ENCODE peak calls at places on chromosomes 2 and 18, in four cellular contexts. K is erythroblast, Q is A549, H is uterus. M is an unnamed sample.

GRCh38 chr18:43819397-43819796 is 542.1 kb upstream of the SYT4 start:
- DNase-seq in K (no peak), Q (no peak), H (no peak), M (no peak)

GRCh38 chr2:239466046-239466754 is 65.4 kb upstream of the HDAC4 start:
- DNase-seq in K (no peak), Q (no peak), H (no peak), M (no peak)

GRCh38 chr2:69164379-69164778 is 151.4 kb downstream of the ANTXR1 start:
- DNase-seq in K (no peak), Q (no peak), H (no peak), M (no peak)

GRCh38 chr2:119808516-119809147 is 48.9 kb downstream of the PTPN4 start:
- DNase-seq in K (no peak), Q (no peak), H (no peak), M (no peak)

GRCh38 chr2:156481295-156481694 is 45.1 kb downstream of the GPD2 start:
- DNase-seq in K (no peak), Q (no peak), H (no peak), M (no peak)

GRCh38 chr2:95005726-95006125 is 19.8 kb upstream of the MAL start:
- DNase-seq in K (no peak), Q (no peak), H (no peak), M (no peak)

GRCh38 chr2:71538656-71539265 is 85.4 kb downstream of the DYSF start:
- DNase-seq in K (no peak), Q (no peak), H (no peak), M (no peak)

GRCh38 chr2:159982270-159982669 is 80.1 kb downstream of the PLA2R1 start:
- DNase-seq in K (no peak), Q (peak; percentile 26), H (peak; percentile 71), M (no peak)

GRCh38 chr18:48328473-48329205 is 80.5 kb downstream of the ZBTB7C start:
- DNase-seq in K (no peak), Q (peak; percentile 11), H (no peak), M (no peak)

GRCh38 chr2:240430595-240430994 is 4.9 kb upstream of the GPC1 start:
- DNase-seq in K (no peak), Q (no peak), H (peak; percentile 8), M (no peak)

GRCh38 chr2:148124271-148124670 is 103.4 kb downstream of the MBD5 start:
- DNase-seq in K (no peak), Q (no peak), H (no peak), M (no peak)

GRCh38 chr2:195763866-195764265 is 106.8 kb downstream of the SLC39A10 start:
- DNase-seq in K (no peak), Q (no peak), H (no peak), M (no peak)

GRCh38 chr2:241232736-241233575 is 44.5 kb downstream of the ANO7 start:
- DNase-seq in K (no peak), Q (no peak), H (no peak), M (no peak)

GRCh38 chr18:74373428-74373827 is 57.8 kb downstream of the C18orf63 start:
- DNase-seq in K (no peak), Q (no peak), H (no peak), M (no peak)

GRCh38 chr18:58379443-58379842 is 249.4 kb downstream of the ALPK2 start:
- DNase-seq in K (no peak), Q (no peak), H (no peak), M (no peak)

DNA sequence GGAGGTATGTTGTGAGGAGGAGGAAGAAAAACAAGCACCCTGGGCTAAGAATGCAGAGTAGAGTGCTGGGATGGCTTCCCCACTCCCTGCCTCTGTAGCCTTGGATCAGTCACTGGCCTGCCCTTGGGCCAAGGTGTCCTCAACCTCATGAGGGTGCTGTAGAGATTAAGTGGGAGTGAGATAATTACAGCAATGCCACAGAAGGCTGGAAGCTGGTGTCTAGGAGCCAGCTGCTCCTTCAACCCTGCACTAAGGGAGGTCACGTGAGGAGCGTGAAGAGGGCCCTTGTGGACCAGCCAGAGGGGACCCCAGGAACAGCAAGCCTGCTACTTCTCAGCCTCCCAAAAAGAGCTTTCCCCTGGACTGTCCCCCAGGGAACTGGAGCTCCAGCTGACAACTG is 95.2 kb downstream of the TTC32 start:
- DNase-seq in K (no peak), Q (no peak), H (no peak), M (no peak)
- TF ChIP-seq POLR2A in K (no peak), Q (no peak), H (no peak), M (no peak)

GRCh38 chr2:85542777-85543176 is 3.8 kb downstream of the MAT2A start:
- DNase-seq in K (no peak), Q (no peak), H (no peak), M (no peak)
- TF ChIP-seq POLR2A in K (peak; percentile 3), Q (no peak), H (no peak), M (no peak)

DNA sequence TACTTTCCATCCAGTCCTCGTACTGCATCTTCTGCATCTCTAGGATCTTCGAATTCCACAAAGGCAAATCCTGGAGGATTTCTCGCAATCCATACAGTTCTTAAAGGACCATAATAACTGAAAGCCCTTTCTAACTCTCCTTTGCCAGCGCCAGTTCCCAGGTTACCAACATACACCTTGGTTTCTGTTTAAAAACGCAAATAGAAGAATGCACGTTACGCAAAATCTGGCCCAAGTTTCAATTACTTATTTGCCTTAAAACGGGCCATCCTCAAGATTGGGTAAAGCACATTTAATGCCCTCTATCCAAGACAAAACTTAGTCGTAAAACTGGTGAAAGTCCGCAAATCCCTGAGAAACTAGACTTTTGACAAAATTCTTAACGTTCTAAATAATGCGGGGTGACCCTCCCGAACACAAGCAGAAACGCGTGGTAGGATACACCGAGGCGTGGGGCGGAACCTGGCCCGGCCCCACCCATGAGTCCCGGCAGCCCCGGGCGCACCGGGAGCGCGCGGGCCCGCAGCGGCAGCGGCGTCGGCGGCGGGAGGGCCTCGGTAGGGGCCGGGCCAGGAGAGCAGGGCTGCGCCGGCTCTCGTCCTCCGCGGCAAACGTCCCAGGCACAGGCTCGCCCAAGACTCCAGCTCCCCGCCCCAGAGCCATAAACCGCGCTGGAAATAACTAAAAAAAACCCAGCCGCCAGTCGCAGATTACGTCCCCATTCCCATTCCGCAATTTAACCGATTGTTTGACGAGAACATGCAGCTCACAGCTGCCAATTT is 959 bp downstream of the SRSF7 start:
- DNase-seq in K (peak; percentile 85), Q (peak; percentile 37), H (peak; percentile 69), M (no peak)
- TF ChIP-seq POLR2A in K (no peak), Q (peak; percentile 48), H (peak; percentile 83), M (no peak)

GRCh38 chr18:9137168-9138066 is 836 bp downstream of the ANKRD12 start:
- DNase-seq in K (peak; percentile 92), Q (peak; percentile 62), H (peak; percentile 68), M (no peak)
- TF ChIP-seq POLR2A in K (no peak), Q (peak; percentile 9), H (no peak), M (no peak)

DNA sequence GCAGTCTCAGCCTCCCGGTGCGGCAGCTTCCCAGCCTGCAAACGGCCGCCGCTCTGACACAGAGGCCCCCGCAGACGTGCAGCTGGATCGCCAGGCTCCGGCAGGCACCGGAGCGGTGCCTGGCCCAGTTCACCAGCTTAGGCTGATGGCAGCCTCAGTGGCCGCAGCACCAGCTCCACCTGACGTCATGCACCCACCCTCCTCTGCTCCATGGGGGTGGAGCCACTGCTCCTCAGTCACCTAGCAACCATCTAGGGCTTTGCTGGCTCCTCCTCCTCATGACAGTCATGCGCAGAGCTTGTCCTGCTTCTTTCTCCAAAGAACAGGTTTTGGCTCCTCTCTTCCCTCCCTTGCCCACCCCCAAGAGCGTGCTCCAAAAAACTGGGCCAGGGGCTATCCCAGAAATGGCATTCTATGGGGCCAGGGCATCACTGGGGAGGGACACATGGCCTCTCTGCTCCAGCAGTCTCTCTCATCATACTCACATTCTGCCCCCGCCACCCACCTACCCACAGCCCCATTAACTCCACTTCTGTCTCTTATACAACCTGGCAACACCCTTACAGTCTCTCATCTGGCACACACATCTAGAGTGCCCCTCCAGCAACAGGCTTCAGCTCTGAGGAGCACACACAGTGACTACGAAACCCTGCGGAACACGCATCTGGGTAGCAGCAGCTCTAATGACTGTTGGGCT is 5.5 kb downstream of the DCTN1 start:
- DNase-seq in K (peak; percentile 23), Q (peak; percentile 7), H (peak; percentile 78), M (no peak)
- TF ChIP-seq POLR2A in K (no peak), Q (no peak), H (no peak), M (no peak)

GRCh38 chr2:85470850-85471800 is 52.6 kb downstream of the SH2D6 start:
- DNase-seq in K (no peak), Q (peak; percentile 85), H (peak; percentile 30), M (no peak)

GRCh38 chr2:85462337-85462736 is 43.8 kb downstream of the SH2D6 start:
- DNase-seq in K (no peak), Q (no peak), H (no peak), M (no peak)

GRCh38 chr2:85472265-85472664 is 53.8 kb downstream of the SH2D6 start:
- DNase-seq in K (no peak), Q (no peak), H (no peak), M (no peak)

GRCh38 chr2:85468704-85469349 is 50.3 kb downstream of the SH2D6 start:
- DNase-seq in K (no peak), Q (peak; percentile 82), H (no peak), M (no peak)

GRCh38 chr2:85468096-85468703 is 49.7 kb downstream of the SH2D6 start:
- DNase-seq in K (no peak), Q (no peak), H (no peak), M (no peak)
- TF ChIP-seq POLR2A in K (no peak), Q (no peak), H (no peak), M (no peak)

M was measured in esophagus squamous epithelium.